ENCODE peak calls at places on chromosomes 2 and 18, in eight cellular contexts. D is upper lobe of right lung, C is fibroblast of the aortic adventitia, O is H9, G is IMR-90, E is lower lobe of right lung, Z is MCF 10A, A is NB4. B is an unnamed sample.
A peak's percentile ranks its signal among the peaks of the same experiment; 100 is the strongest.

GRCh38 chr2:62197017-62197586 is 1.2 kb downstream of the B3GNT2 start:
- DNase-seq in O (no peak), Z (peak; percentile 39), A (peak; percentile 68), E (peak; percentile 57), C (no peak), G (no peak), D (no peak), B (no peak)

GRCh38 chr2:205052781-205053180 is 507.5 kb downstream of the PARD3B start:
- DNase-seq in A (no peak), O (no peak), Z (no peak), G (no peak), D (no peak), C (no peak), E (no peak), B (no peak)

GRCh38 chr18:74515620-74516231 is 18.6 kb upstream of the CNDP1 start:
- DNase-seq in O (no peak), A (no peak), C (no peak), Z (no peak), D (no peak), G (no peak), E (no peak), B (no peak)

GRCh38 chr2:239215136-239215925 is 185.5 kb downstream of the HDAC4 start:
- DNase-seq in C (no peak), A (no peak), D (no peak), Z (no peak), O (no peak), E (no peak), G (no peak), B (no peak)

GRCh38 chr2:3238951-3239841 is 138.4 kb downstream of the EIPR1 start:
- DNase-seq in D (no peak), E (no peak), G (no peak), O (no peak), A (no peak), Z (no peak), C (no peak), B (no peak)

GRCh38 chr2:54560146-54560881 is 104.2 kb downstream of the SPTBN1 start:
- DNase-seq in O (no peak), E (peak; percentile 51), Z (peak; percentile 76), A (peak; percentile 86), C (peak; percentile 77), G (peak; percentile 59), D (no peak), B (peak; percentile 79)

GRCh38 chr2:39281391-39281790 is 37.6 kb upstream of the CDKL4 start:
- DNase-seq in O (no peak), G (no peak), E (no peak), A (no peak), C (no peak), Z (no peak), D (no peak), B (no peak)

GRCh38 chr2:128589681-128590080 is 271.0 kb upstream of the HS6ST1 start:
- DNase-seq in O (peak; percentile 42), D (peak; percentile 36), G (no peak), C (no peak), A (peak; percentile 26), E (no peak), Z (no peak), B (no peak)

GRCh38 chr2:65232636-65233035 is 5.0 kb downstream of the ACTR2 start:
- DNase-seq in D (no peak), G (peak; percentile 77), C (peak; percentile 38), E (no peak), O (no peak), Z (peak; percentile 46), A (peak; percentile 72), B (peak; percentile 76)

GRCh38 chr2:73103018-73103542 is 9.7 kb downstream of the RAB11FIP5 start:
- DNase-seq in O (no peak), G (no peak), D (no peak), Z (no peak), E (no peak), A (no peak), C (peak; percentile 16), B (no peak)

GRCh38 chr2:231530099-231531085 is at the start of gene NMUR1:
- DNase-seq in D (peak; percentile 83), G (no peak), Z (no peak), A (peak; percentile 75), O (peak; percentile 75), E (peak; percentile 79), C (no peak), B (no peak)

GRCh38 chr2:1891147-1891546 is 146.8 kb upstream of the PXDN start:
- DNase-seq in D (no peak), C (no peak), E (no peak), Z (no peak), A (no peak), O (no peak), G (no peak), B (no peak)

GRCh38 chr2:224319756-224320155 is 82.2 kb downstream of the FAM124B start:
- DNase-seq in Z (no peak), A (no peak), O (no peak), E (no peak), D (no peak), C (no peak), G (no peak), B (no peak)

GRCh38 chr2:218282173-218282991 is 9.9 kb downstream of the TMBIM1 start:
- DNase-seq in A (no peak), D (peak; percentile 79), E (peak; percentile 77), G (peak; percentile 61), O (no peak), C (no peak), Z (no peak), B (no peak)

GRCh38 chr2:213150315-213150951 is 979 bp downstream of the IKZF2 start:
- DNase-seq in C (peak; percentile 23), D (no peak), O (peak; percentile 48), G (peak; percentile 13), E (no peak), A (peak; percentile 17), Z (peak; percentile 17), B (peak; percentile 57)

GRCh38 chr2:200787351-200788128 is 24.2 kb upstream of the BZW1 start:
- DNase-seq in O (no peak), C (peak; percentile 97), A (peak; percentile 65), G (peak; percentile 98), D (no peak), Z (peak; percentile 93), E (no peak), B (peak; percentile 97)

GRCh38 chr18:74353169-74353775 is 37.6 kb downstream of the C18orf63 start:
- DNase-seq in G (peak; percentile 74), Z (peak; percentile 61), O (peak; percentile 67), C (peak; percentile 87), D (no peak), E (no peak), A (peak; percentile 48), B (peak; percentile 92)

GRCh38 chr2:153912798-153913396 is 41.2 kb downstream of the GALNT13 start:
- DNase-seq in D (peak; percentile 36), E (peak; percentile 15), O (no peak), G (no peak), A (no peak), Z (no peak), C (no peak), B (no peak)

GRCh38 chr2:233823731-233824121 is 30.6 kb downstream of the HJURP start:
- DNase-seq in D (no peak), O (peak; percentile 19), G (no peak), C (no peak), Z (no peak), A (no peak), E (peak; percentile 32), B (no peak)

GRCh38 chr2:38507712-38508111 is 95.0 kb downstream of the HNRNPLL start:
- DNase-seq in O (no peak), G (no peak), D (no peak), Z (no peak), C (no peak), E (no peak), A (no peak), B (no peak)

GRCh38 chr2:234164499-234165409 is 114.3 kb downstream of the SPP2 start:
- DNase-seq in D (no peak), G (no peak), E (no peak), O (no peak), A (no peak), C (no peak), Z (no peak), B (no peak)

GRCh38 chr2:12169060-12169406 is 422.6 kb downstream of the LPIN1 start:
- DNase-seq in D (no peak), C (peak; percentile 85), E (no peak), A (peak; percentile 79), O (no peak), G (peak; percentile 82), Z (peak; percentile 3), B (peak; percentile 99)

GRCh38 chr2:12168354-12169059 is 422.1 kb downstream of the LPIN1 start:
- DNase-seq in Z (no peak), A (no peak), E (no peak), D (no peak), G (no peak), O (no peak), C (no peak), B (peak; percentile 34)

GRCh38 chr2:12170151-12170550 is 423.7 kb downstream of the LPIN1 start:
- DNase-seq in D (no peak), Z (no peak), O (no peak), G (peak; percentile 38), A (no peak), E (no peak), C (no peak), B (peak; percentile 50)

GRCh38 chr2:12169721-12170120 is 423.3 kb downstream of the LPIN1 start:
- DNase-seq in D (no peak), C (peak; percentile 78), A (peak; percentile 12), G (peak; percentile 90), O (no peak), E (no peak), Z (no peak), B (peak; percentile 90)

GRCh38 chr2:12167525-12168317 is 421.3 kb downstream of the LPIN1 start:
- DNase-seq in E (no peak), A (peak; percentile 50), Z (no peak), C (no peak), O (peak; percentile 54), G (no peak), D (no peak), B (no peak)
- TF ChIP-seq CTCF in E (peak; percentile 45), A (peak; percentile 36), Z (no peak), C (no peak), O (peak; percentile 61), G (no peak), D (peak; percentile 21), B (peak; percentile 11)

GRCh38 chr2:240624011-240624949 is 1.0 kb upstream of the GPR35 start:
- DNase-seq in G (no peak), C (no peak), Z (no peak), O (no peak), A (peak; percentile 84), D (peak; percentile 63), E (peak; percentile 45), B (no peak)
- TF ChIP-seq CTCF in G (no peak), C (no peak), Z (no peak), O (no peak), A (no peak), D (no peak), E (no peak), B (no peak)

DNA sequence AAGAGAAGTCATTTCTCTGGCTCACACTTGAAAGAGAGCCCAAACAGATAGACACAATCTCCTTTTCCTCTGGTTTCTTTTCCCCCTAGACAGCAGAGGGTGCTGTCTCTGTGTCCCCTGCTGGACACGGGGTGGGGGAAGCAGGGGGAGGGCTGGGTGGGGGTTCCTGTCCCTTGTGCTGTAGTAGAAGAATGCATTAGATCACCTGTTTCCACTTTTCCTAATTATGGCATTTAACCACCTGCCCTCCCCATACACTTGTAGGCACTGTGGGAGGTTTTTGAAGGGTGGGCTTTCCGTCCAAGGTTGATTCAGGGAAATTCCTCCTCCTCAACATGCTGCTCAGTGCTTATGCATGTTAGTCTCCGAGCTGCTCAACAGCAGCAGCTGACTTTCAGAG is 206.2 kb upstream of the EPAS1 start:
- DNase-seq in D (no peak), O (peak; percentile 46), A (no peak), G (no peak), C (no peak), E (no peak), Z (no peak), B (no peak)
- TF ChIP-seq CTCF in D (peak; percentile 43), O (peak; percentile 59), A (no peak), G (no peak), C (no peak), E (peak; percentile 42), Z (no peak), B (peak; percentile 24)

GRCh38 chr2:34570266-34570872 is 971.3 kb upstream of the FAM98A start:
- DNase-seq in D (no peak), Z (peak; percentile 35), G (no peak), E (no peak), A (peak; percentile 52), O (peak; percentile 63), C (no peak), B (peak; percentile 2)
- TF ChIP-seq CTCF in D (peak; percentile 36), Z (peak; percentile 65), G (no peak), E (peak; percentile 29), A (peak; percentile 29), O (peak; percentile 66), C (no peak), B (no peak)